ENCODE peak calls at places on chromosomes 13 and 19, in seven cellular contexts. O is cardiac muscle cell, C is uterus, K is transverse colon, R is esophagus muscularis mucosa, Y is astrocyte of the spinal cord, D is AG09309. S is an unnamed sample.

GRCh38 chr19:46766569-46767317 is 20.5 kb upstream of the STRN4 start:
- DNase-seq in O (peak), C (no peak), K (peak), R (no peak), Y (no peak), D (no peak), S (no peak)

GRCh38 chr13:51870616-51871015 is 8.8 kb downstream of the CCDC70 start:
- DNase-seq in O (no peak), C (no peak), K (no peak), R (peak), Y (no peak), D (no peak), S (no peak)

GRCh38 chr13:44331912-44332840 is 41.4 kb upstream of the SERP2 start:
- DNase-seq in O (peak), C (peak), K (peak), R (peak), Y (peak), D (no peak), S (peak)

GRCh38 chr13:30870049-30870884 is 35.8 kb upstream of the MEDAG start:
- DNase-seq in O (no peak), C (peak), K (peak), R (no peak), Y (peak), D (peak), S (no peak)

GRCh38 chr13:50529154-50529882 is 314.2 kb downstream of the DLEU7 start:
- DNase-seq in O (peak), C (peak), K (peak), R (no peak), Y (peak), D (peak), S (peak)

GRCh38 chr13:70703755-70704154 is 595.5 kb upstream of the KLHL1 start:
- DNase-seq in O (no peak), C (no peak), K (no peak), R (no peak), Y (no peak), D (no peak), S (no peak)

GRCh38 chr19:47124937-47125668 is 5.5 kb upstream of the SAE1 start:
- DNase-seq in O (peak), C (no peak), K (no peak), R (no peak), Y (peak), D (no peak), S (no peak)

GRCh38 chr13:76813874-76814273 is 72.3 kb downstream of the KCTD12 start:
- DNase-seq in O (no peak), C (no peak), K (peak), R (no peak), Y (no peak), D (no peak), S (peak)

GRCh38 chr19:37979547-37980082 is 72.6 kb downstream of the SIPA1L3 start:
- DNase-seq in O (no peak), C (no peak), K (peak), R (no peak), Y (no peak), D (no peak), S (no peak)

GRCh38 chr19:56538761-56539263 is at the start of gene ZFP28:
- DNase-seq in O (no peak), C (peak), K (peak), R (peak), Y (no peak), D (no peak), S (peak)

GRCh38 chr19:5621945-5622464 is 571 bp downstream of the SAFB2 start:
- DNase-seq in O (no peak), C (peak), K (peak), R (no peak), Y (no peak), D (no peak), S (no peak)

GRCh38 chr13:97440598-97440997 is 6.6 kb downstream of the RAP2A start:
- DNase-seq in O (no peak), C (no peak), K (no peak), R (no peak), Y (no peak), D (no peak), S (no peak)

GRCh38 chr13:48086272-48086671 is 8.6 kb downstream of the MED4 start:
- DNase-seq in O (no peak), C (no peak), K (no peak), R (no peak), Y (no peak), D (no peak), S (no peak)

GRCh38 chr19:9008667-9009066 is 1.5 kb downstream of the MUC16 start:
- DNase-seq in O (no peak), C (no peak), K (no peak), R (no peak), Y (no peak), D (no peak), S (no peak)

GRCh38 chr19:8821748-8822241 is 10.3 kb downstream of the ZNF558 start:
- DNase-seq in O (no peak), C (peak), K (no peak), R (peak), Y (no peak), D (no peak), S (no peak)

GRCh38 chr13:46796515-46797467 is at the start of gene ESD:
- DNase-seq in O (peak), C (peak), K (peak), R (peak), Y (peak), D (peak), S (peak)

GRCh38 chr13:40776232-40776631 is 5.2 kb upstream of the MRPS31 start:
- DNase-seq in O (no peak), C (no peak), K (no peak), R (no peak), Y (no peak), D (no peak), S (no peak)

GRCh38 chr19:58408152-58409009 is at the start of gene ZNF584:
- DNase-seq in O (peak), C (peak), K (peak), R (peak), Y (peak), D (peak), S (peak)

GRCh38 chr19:16824658-16825311 is 4.4 kb upstream of the SIN3B start:
- DNase-seq in O (no peak), C (peak), K (no peak), R (no peak), Y (peak), D (peak), S (no peak)

GRCh38 chr19:49779731-49780578 is 13.2 kb downstream of the AP2A1 start:
- DNase-seq in O (no peak), C (no peak), K (no peak), R (no peak), Y (no peak), D (no peak), S (no peak)

GRCh38 chr13:53788286-53788685 is 759.7 kb downstream of the OLFM4 start:
- DNase-seq in O (no peak), C (no peak), K (no peak), R (no peak), Y (no peak), D (no peak), S (no peak)

GRCh38 chr13:49183672-49184315 is 36.3 kb upstream of the MLNR start:
- DNase-seq in O (no peak), C (no peak), K (no peak), R (no peak), Y (no peak), D (no peak), S (no peak)

GRCh38 chr19:18503337-18503970 is 18.4 kb downstream of the ELL start:
- DNase-seq in O (no peak), C (no peak), K (no peak), R (no peak), Y (no peak), D (no peak), S (peak)

GRCh38 chr13:26026211-26026610 is 25.6 kb downstream of the SHISA2 start:
- DNase-seq in O (no peak), C (no peak), K (no peak), R (no peak), Y (no peak), D (no peak), S (no peak)

GRCh38 chr19:2315818-2316353 is 7.9 kb upstream of the LINGO3 start:
- DNase-seq in O (peak), C (no peak), K (peak), R (peak), Y (peak), D (no peak), S (peak)

GRCh38 chr19:5037936-5038335 is 69.0 kb downstream of the KDM4B start:
- DNase-seq in O (no peak), C (no peak), K (no peak), R (no peak), Y (no peak), D (no peak), S (no peak)

GRCh38 chr13:44903596-44903995 is 85.7 kb downstream of the NUFIP1 start:
- DNase-seq in O (no peak), C (peak), K (peak), R (peak), Y (peak), D (peak), S (peak)

GRCh38 chr13:108777421-108778420 is 148.3 kb downstream of the MYO16 start:
- DNase-seq in O (no peak), C (no peak), K (no peak), R (no peak), Y (peak), D (no peak), S (no peak)

GRCh38 chr13:54373211-54373610 is 1344.6 kb downstream of the OLFM4 start:
- DNase-seq in O (no peak), C (no peak), K (no peak), R (no peak), Y (no peak), D (no peak), S (no peak)

GRCh38 chr13:24097064-24097463 is 63.5 kb upstream of the SPATA13 start:
- DNase-seq in O (no peak), C (no peak), K (no peak), R (no peak), Y (peak), D (peak), S (no peak)

GRCh38 chr13:99342723-99343315 is 35.6 kb upstream of the GPR183 start:
- DNase-seq in O (no peak), C (no peak), K (no peak), R (peak), Y (no peak), D (no peak), S (no peak)

GRCh38 chr19:2436384-2436783 is 9.0 kb upstream of the TIMM13 start:
- DNase-seq in O (no peak), C (no peak), K (no peak), R (no peak), Y (no peak), D (no peak), S (no peak)

GRCh38 chr13:107866666-107867623 is 348.4 kb downstream of the LIG4 start:
- DNase-seq in O (peak), C (no peak), K (no peak), R (no peak), Y (peak), D (no peak), S (no peak)

GRCh38 chr13:102911336-102911735 is 65.5 kb downstream of the ERCC5 start:
- DNase-seq in O (no peak), C (no peak), K (no peak), R (no peak), Y (no peak), D (no peak), S (no peak)

GRCh38 chr13:94416454-94417080 is 62.9 kb downstream of the DCT start:
- DNase-seq in O (peak), C (no peak), K (no peak), R (no peak), Y (no peak), D (no peak), S (no peak)

GRCh38 chr19:4830332-4830731 is 1.2 kb downstream of the TICAM1 start:
- DNase-seq in O (no peak), C (no peak), K (no peak), R (no peak), Y (no peak), D (no peak), S (no peak)

GRCh38 chr19:56839665-56840451 is 668 bp downstream of the PEG3 start:
- DNase-seq in O (no peak), C (peak), K (peak), R (peak), Y (no peak), D (no peak), S (peak)

GRCh38 chr19:45352914-45353796 is 12.6 kb downstream of the KLC3 start:
- DNase-seq in O (no peak), C (no peak), K (no peak), R (no peak), Y (no peak), D (no peak), S (no peak)

GRCh38 chr13:44052843-44053607 is 173.3 kb downstream of the LACC1 start:
- DNase-seq in O (peak), C (peak), K (peak), R (no peak), Y (peak), D (peak), S (no peak)

GRCh38 chr19:41296323-41296935 is 13.5 kb upstream of the CCDC97 start:
- DNase-seq in O (no peak), C (no peak), K (peak), R (no peak), Y (no peak), D (no peak), S (no peak)
- H3K4me3 ChIP-seq in O (no peak), C (no peak), K (no peak), R (no peak), Y (no peak), D (no peak), S (no peak)

DNA sequence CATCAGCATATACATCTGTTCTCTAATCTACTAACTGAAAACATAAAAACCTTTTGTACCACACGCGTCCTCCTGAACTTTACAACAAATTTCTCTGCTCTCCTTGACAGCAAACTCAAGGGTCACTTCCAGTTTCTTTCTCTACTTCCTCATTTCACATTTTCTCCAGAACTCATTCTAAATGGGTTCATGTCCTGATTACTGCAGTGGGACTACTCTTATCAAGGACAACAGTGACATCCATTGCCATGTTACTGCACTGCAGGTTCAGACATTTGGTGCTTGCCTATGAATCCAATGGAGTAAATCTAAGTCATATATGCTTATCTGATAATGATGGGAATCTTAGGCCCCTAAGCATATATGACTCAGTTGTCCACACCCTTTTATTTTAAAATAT is 35.3 kb downstream of the FPR3 start:
- DNase-seq in O (no peak), C (no peak), K (no peak), R (no peak), Y (no peak), D (no peak), S (no peak)
- TF ChIP-seq CTCF in O (peak), C (no peak), K (no peak), R (peak), Y (no peak), D (no peak), S (peak)

GRCh38 chr19:14440049-14440448 is 6.9 kb downstream of the PKN1 start:
- DNase-seq in O (no peak), C (peak), K (peak), R (peak), Y (no peak), D (no peak), S (no peak)
- H3K4me3 ChIP-seq in O (no peak), C (no peak), K (no peak), R (peak), Y (no peak), D (no peak), S (no peak)

GRCh38 chr13:59545007-59545406 is 618.7 kb downstream of the DIAPH3 start:
- DNase-seq in O (no peak), C (no peak), K (no peak), R (no peak), Y (no peak), D (no peak), S (no peak)
- TF ChIP-seq CTCF in O (no peak), C (no peak), K (no peak), R (no peak), Y (no peak), D (no peak), S (no peak)

GRCh38 chr13:20128459-20128927 is 32.4 kb downstream of the GJA3 start:
- DNase-seq in O (peak), C (no peak), K (peak), R (no peak), Y (no peak), D (no peak), S (no peak)

GRCh38 chr13:20127563-20128458 is 33.0 kb downstream of the GJA3 start:
- DNase-seq in O (peak), C (peak), K (peak), R (no peak), Y (peak), D (no peak), S (peak)

GRCh38 chr13:20130652-20131051 is 30.2 kb downstream of the GJA3 start:
- DNase-seq in O (no peak), C (no peak), K (no peak), R (no peak), Y (no peak), D (no peak), S (no peak)

GRCh38 chr13:20130012-20130411 is 30.8 kb downstream of the GJA3 start:
- DNase-seq in O (no peak), C (no peak), K (no peak), R (no peak), Y (no peak), D (no peak), S (no peak)

DNA sequence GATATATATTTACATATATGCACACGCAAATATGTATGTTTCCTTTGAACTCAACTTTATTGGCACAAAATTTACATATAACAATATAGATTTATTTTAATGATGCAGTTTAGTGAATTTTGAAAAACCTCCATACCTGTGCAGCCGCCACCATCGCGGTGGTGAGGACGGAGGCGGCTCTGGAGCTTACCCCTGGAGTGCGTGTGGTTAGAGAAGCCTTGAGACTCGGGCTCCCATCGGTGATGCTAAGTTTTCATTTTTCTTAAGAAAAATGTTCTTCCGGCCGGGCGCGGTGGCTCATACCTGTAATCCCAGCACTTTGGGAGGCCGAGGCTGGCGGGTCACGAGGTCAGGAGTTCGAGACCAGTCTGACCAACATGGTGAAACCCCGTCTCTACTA is 31.8 kb downstream of the GJA3 start:
- DNase-seq in O (no peak), C (no peak), K (no peak), R (no peak), Y (no peak), D (no peak), S (no peak)
- H3K4me3 ChIP-seq in O (no peak), C (no peak), K (peak), R (peak), Y (no peak), D (no peak), S (no peak)

GRCh38 chr19:48290923-48291700 is 21.2 kb downstream of the ZNF114 start:
- DNase-seq in O (peak), C (peak), K (peak), R (no peak), Y (peak), D (no peak), S (peak)

GRCh38 chr19:48292798-48293197 is 22.9 kb downstream of the ZNF114 start:
- DNase-seq in O (no peak), C (no peak), K (no peak), R (no peak), Y (peak), D (no peak), S (no peak)

GRCh38 chr19:48295458-48295857 is 25.6 kb downstream of the ZNF114 start:
- DNase-seq in O (no peak), C (no peak), K (no peak), R (no peak), Y (no peak), D (no peak), S (no peak)

GRCh38 chr19:48287748-48288147 is 17.9 kb downstream of the ZNF114 start:
- DNase-seq in O (no peak), C (no peak), K (no peak), R (no peak), Y (no peak), D (no peak), S (no peak)

GRCh38 chr19:48290341-48290922 is 20.6 kb downstream of the ZNF114 start:
- DNase-seq in O (peak), C (peak), K (no peak), R (no peak), Y (peak), D (no peak), S (no peak)
- TF ChIP-seq CTCF in O (peak), C (no peak), K (no peak), R (no peak), Y (peak), D (no peak), S (no peak)

DNA sequence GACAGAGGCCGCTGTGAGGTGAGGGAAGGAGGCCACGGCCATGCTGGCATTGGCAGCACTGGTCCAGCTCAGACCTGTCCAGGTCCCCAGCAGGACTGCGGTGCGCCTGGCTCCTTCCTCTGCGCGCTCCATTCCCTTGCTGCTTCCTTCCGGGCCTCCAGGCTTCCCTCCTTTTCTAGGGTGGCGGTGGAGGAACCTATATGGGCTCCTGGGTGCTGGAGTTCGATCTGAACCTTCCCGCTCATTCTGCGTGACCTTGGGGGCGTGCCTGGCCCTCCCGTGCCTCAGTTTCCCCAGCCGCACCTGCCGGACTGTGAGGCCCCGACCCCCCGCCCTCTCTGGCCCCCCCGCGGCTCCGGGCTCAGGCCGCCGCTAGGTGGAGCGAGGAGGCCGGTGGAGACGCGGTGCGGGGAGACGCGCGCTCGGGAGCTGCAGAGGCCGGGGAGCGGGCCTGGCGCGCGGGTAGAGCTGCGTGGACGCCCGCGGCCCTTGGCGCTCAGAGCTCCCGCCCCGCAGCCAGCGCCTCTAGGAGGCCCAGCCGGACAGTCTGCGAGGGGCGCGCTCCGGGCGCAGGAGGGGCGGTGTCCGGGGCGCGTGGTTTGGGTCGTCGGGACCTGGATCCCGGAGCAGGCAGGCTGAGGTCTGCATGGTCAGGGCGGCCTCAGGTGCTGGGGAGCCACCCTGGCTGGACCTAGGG is 29.9 kb downstream of the EFNA2 start:
- DNase-seq in O (peak), C (no peak), K (peak), R (no peak), Y (peak), D (no peak), S (peak)
- H3K4me3 ChIP-seq in O (peak), C (peak), K (peak), R (peak), Y (no peak), D (no peak), S (peak)

GRCh38 chr19:29439021-29439420 is 86.8 kb upstream of the VSTM2B start:
- DNase-seq in O (no peak), C (no peak), K (no peak), R (no peak), Y (no peak), D (no peak), S (no peak)

GRCh38 chr19:29439688-29440550 is 85.9 kb upstream of the VSTM2B start:
- DNase-seq in O (no peak), C (no peak), K (no peak), R (no peak), Y (no peak), D (no peak), S (no peak)

GRCh38 chr19:29442910-29443309 is 82.9 kb upstream of the VSTM2B start:
- DNase-seq in O (no peak), C (no peak), K (no peak), R (no peak), Y (no peak), D (no peak), S (no peak)

GRCh38 chr19:29445246-29445645 is 80.5 kb upstream of the VSTM2B start:
- DNase-seq in O (no peak), C (no peak), K (no peak), R (no peak), Y (no peak), D (no peak), S (no peak)

GRCh38 chr19:29442094-29442493 is 83.7 kb upstream of the VSTM2B start:
- DNase-seq in O (no peak), C (no peak), K (no peak), R (no peak), Y (no peak), D (no peak), S (no peak)
- TF ChIP-seq CTCF in O (no peak), C (no peak), K (no peak), R (no peak), Y (no peak), D (no peak), S (no peak)

S was measured in dorsolateral prefrontal cortex.